ENCODE peak calls at places on chromosomes 3 and 15, in four cellular contexts. K, A, R and E are unnamed samples.
A peak's percentile ranks its signal among the peaks of the same experiment; 100 is the strongest.

GRCh38 chr3:183267140-183267539 is 14.1 kb downstream of the B3GNT5 start:
- DNase-seq in R (no peak), K (no peak), A (no peak), E (no peak)

GRCh38 chr3:135905058-135905724 is 60.3 kb upstream of the PPP2R3A start:
- DNase-seq in K (no peak), A (peak; percentile 51), R (no peak), E (peak; percentile 64)

GRCh38 chr3:111954228-111954990 is 24.4 kb upstream of the ABHD10 start:
- DNase-seq in K (no peak), A (peak; percentile 11), R (no peak), E (no peak)

GRCh38 chr3:128374746-128375445 is 91.8 kb downstream of the DNAJB8 start:
- DNase-seq in R (no peak), A (no peak), K (no peak), E (no peak)

GRCh38 chr3:5197022-5197421 is 9.5 kb downstream of the EDEM1 start:
- DNase-seq in A (peak; percentile 60), K (no peak), R (peak; percentile 89), E (no peak)

GRCh38 chr3:14947105-14947885 is at the start of gene NR2C2:
- DNase-seq in R (peak; percentile 80), A (peak; percentile 68), K (peak; percentile 81), E (peak; percentile 87)

GRCh38 chr3:58824777-58825176 is 158.2 kb upstream of the FAM3D start:
- DNase-seq in R (no peak), K (no peak), A (no peak), E (no peak)

GRCh38 chr3:114899186-114899931 is 247.7 kb downstream of the ZBTB20 start:
- DNase-seq in A (no peak), R (no peak), K (no peak), E (no peak)

GRCh38 chr3:162217603-162218002 is 721.0 kb downstream of the OTOL1 start:
- DNase-seq in R (no peak), A (peak; percentile 50), K (no peak), E (no peak)

GRCh38 chr3:128180446-128180845 is 27.2 kb downstream of the EEFSEC start:
- DNase-seq in K (no peak), A (no peak), R (no peak), E (no peak)

GRCh38 chr3:124026516-124026915 is 34.6 kb upstream of the ROPN1 start:
- DNase-seq in R (no peak), A (no peak), K (no peak), E (no peak)

GRCh38 chr3:197501879-197502620 is 53.7 kb downstream of the BDH1 start:
- DNase-seq in A (peak; percentile 26), R (peak; percentile 66), K (peak; percentile 86), E (peak; percentile 91)

GRCh38 chr15:77455696-77456293 is 35.1 kb downstream of the HMG20A start:
- DNase-seq in R (peak; percentile 90), A (peak; percentile 87), K (no peak), E (no peak)

GRCh38 chr15:76844096-76844495 is 61.0 kb downstream of the SCAPER start:
- DNase-seq in R (peak; percentile 26), K (no peak), A (peak; percentile 10), E (no peak)

GRCh38 chr3:62833538-62833937 is 41.7 kb downstream of the CADPS start:
- DNase-seq in A (no peak), K (no peak), R (no peak), E (peak; percentile 40)

GRCh38 chr15:56128081-56128480 is 115.6 kb downstream of the RFX7 start:
- DNase-seq in R (no peak), K (no peak), A (no peak), E (no peak)

GRCh38 chr15:101052681-101053121 is 133.5 kb downstream of the LRRK1 start:
- DNase-seq in K (no peak), R (no peak), A (no peak), E (no peak)

GRCh38 chr3:143471705-143472104 is 352.1 kb downstream of the CHST2 start:
- DNase-seq in R (no peak), K (no peak), A (no peak), E (no peak)

GRCh38 chr15:74655424-74655823 is 39.8 kb downstream of the CLK3 start:
- DNase-seq in R (no peak), K (no peak), A (no peak), E (no peak)

GRCh38 chr3:151305081-151305777 is 11.4 kb downstream of the GPR87 start:
- DNase-seq in A (peak; percentile 95), R (peak; percentile 97), K (peak; percentile 86), E (peak; percentile 99)

GRCh38 chr3:112005091-112005672 is 6.5 kb downstream of the TAGLN3 start:
- DNase-seq in R (no peak), A (peak; percentile 83), K (no peak), E (no peak)

GRCh38 chr15:76335129-76335850 is 1.3 kb upstream of the ISL2 start:
- DNase-seq in R (no peak), A (no peak), K (peak; percentile 72), E (peak; percentile 81)

GRCh38 chr3:149085828-149086231 is 503 bp downstream of the HLTF start:
- DNase-seq in K (peak; percentile 55), A (peak; percentile 42), R (peak; percentile 61), E (peak; percentile 85)

GRCh38 chr3:33146791-33147445 is 33.1 kb downstream of the CRTAP start:
- DNase-seq in A (peak; percentile 61), R (no peak), K (no peak), E (no peak)

GRCh38 chr15:33852094-33852493 is 116.2 kb upstream of the CHRM5 start:
- DNase-seq in K (no peak), A (peak; percentile 17), R (no peak), E (no peak)

GRCh38 chr15:26091184-26091583 is 228.1 kb upstream of the ATP10A start:
- DNase-seq in A (no peak), K (no peak), R (no peak), E (peak; percentile 65)

GRCh38 chr3:115999598-115999997 is 376.3 kb downstream of the GAP43 start:
- DNase-seq in A (peak; percentile 20), K (peak; percentile 29), R (peak; percentile 24), E (peak; percentile 84)

GRCh38 chr15:66720206-66721010 is 18.4 kb downstream of the SMAD6 start:
- DNase-seq in R (peak; percentile 79), K (no peak), A (peak; percentile 82), E (no peak)

GRCh38 chr15:34461730-34462129 is 24.1 kb upstream of the GOLGA8A start:
- DNase-seq in R (no peak), A (no peak), K (no peak), E (no peak)

GRCh38 chr15:99279290-99279689 is 28.0 kb downstream of the LRRC28 start:
- DNase-seq in K (no peak), R (peak; percentile 22), A (no peak), E (no peak)

GRCh38 chr15:42045211-42045615 is 24.4 kb upstream of the PLA2G4E start:
- DNase-seq in A (no peak), R (no peak), K (no peak), E (no peak)

GRCh38 chr3:134628884-134629283 is 21.9 kb downstream of the KY start:
- DNase-seq in R (no peak), A (no peak), K (no peak), E (no peak)
- H3K23ac ChIP-seq in R (no peak overlapping the region), A (no peak overlapping the region), K (no peak overlapping the region), E (no peak overlapping the region)

GRCh38 chr3:42061711-42062408 is 29.3 kb upstream of the TRAK1 start:
- DNase-seq in R (peak; percentile 82), A (peak; percentile 90), K (peak; percentile 73), E (peak; percentile 94)
- H3K18ac ChIP-seq in R (peak overlapping the region; percentile 61), A (peak overlapping the region; percentile 25), K (peak overlapping the region; percentile 82), E (no peak overlapping the region)

GRCh38 chr3:107525954-107526305 is 3.2 kb downstream of the BBX start:
- DNase-seq in R (peak; percentile 21), A (no peak), K (no peak), E (no peak)

GRCh38 chr3:107522510-107523360 is at the start of gene BBX:
- DNase-seq in R (peak; percentile 98), A (peak; percentile 97), K (peak; percentile 93), E (peak; percentile 97)

GRCh38 chr3:107523361-107524213 is 825 bp downstream of the BBX start:
- DNase-seq in K (peak; percentile 51), R (peak; percentile 74), A (peak; percentile 33), E (peak; percentile 85)

GRCh38 chr3:107524214-107525100 is 1.7 kb downstream of the BBX start:
- DNase-seq in R (peak; percentile 82), K (peak; percentile 51), A (peak; percentile 51), E (peak; percentile 70)

GRCh38 chr3:107525101-107525953 is 2.6 kb downstream of the BBX start:
- DNase-seq in K (peak; percentile 31), A (no peak), R (peak; percentile 46), E (peak; percentile 47)
- H3K23ac ChIP-seq in K (no peak overlapping the region), A (peak overlapping the region; percentile 97), R (peak overlapping the region; percentile 67), E (peak overlapping the region; percentile 50)

GRCh38 chr3:40585381-40586016 is 60.7 kb downstream of the ZNF621 start:
- DNase-seq in K (no peak), A (no peak), R (no peak), E (no peak)
- H3K18ac ChIP-seq in K (no peak overlapping the region), A (no peak overlapping the region), R (no peak overlapping the region), E (no peak overlapping the region)

DNA sequence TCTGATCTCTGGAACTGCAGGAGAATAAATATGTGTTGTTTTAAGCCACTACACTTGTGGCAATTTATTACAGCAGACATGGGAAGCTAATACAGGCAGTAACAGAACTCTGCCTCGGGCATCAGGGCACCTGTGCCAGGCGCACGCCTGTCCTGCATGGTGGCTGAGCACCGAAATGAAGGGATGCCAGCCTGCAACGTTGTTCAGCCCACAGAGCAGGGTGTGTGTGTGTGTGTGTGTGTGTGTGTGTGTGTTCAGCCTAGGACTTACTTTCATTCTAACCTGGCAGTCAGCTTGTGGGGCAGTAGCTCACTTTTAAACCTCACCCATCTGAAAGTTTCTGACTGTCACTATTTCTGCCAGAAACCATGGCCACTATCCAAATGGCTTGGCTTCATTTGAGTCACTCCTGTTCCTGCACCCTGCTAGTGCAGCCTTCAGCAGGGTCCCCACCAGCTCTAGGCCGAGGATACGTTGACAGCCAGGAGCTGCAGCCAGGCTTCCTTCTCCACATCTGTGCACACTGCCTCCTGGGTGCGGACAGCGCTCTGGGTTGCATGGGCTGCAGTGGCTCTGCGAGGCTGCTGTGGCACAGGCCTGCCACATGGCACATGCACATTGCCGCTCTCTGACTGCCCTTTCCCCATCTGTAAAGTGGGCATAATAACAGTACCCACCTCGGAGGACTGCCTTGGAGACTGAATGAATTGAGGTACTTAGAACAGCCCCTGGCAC is 4.5 kb downstream of the UROC1 start:
- DNase-seq in R (no peak), A (no peak), K (no peak), E (no peak)
- H3K23ac ChIP-seq in R (no peak overlapping the region), A (no peak overlapping the region), K (no peak overlapping the region), E (no peak overlapping the region)